ENCODE peak calls at places on chromosomes 13 and 19, in six cellular contexts. P, Q, O, L, B and H are unnamed samples.

GRCh38 chr19:8663920-8664670 is 33.7 kb downstream of the NFILZ start:
- DNase-seq in Q (no peak), O (peak; percentile 34), P (no peak), B (no peak), L (no peak), H (no peak)

GRCh38 chr19:30228726-30229523 is 143.3 kb upstream of the ZNF536 start:
- DNase-seq in B (no peak), O (no peak), Q (no peak), P (no peak), L (no peak), H (peak; percentile 26)

GRCh38 chr13:41224113-41225110 is 30.0 kb upstream of the KBTBD7 start:
- DNase-seq in P (no peak), B (no peak), L (no peak), O (no peak), Q (no peak), H (no peak)

GRCh38 chr13:109500146-109500773 is 286.1 kb downstream of the IRS2 start:
- DNase-seq in O (no peak), Q (no peak), P (no peak), B (no peak), L (no peak), H (no peak)

GRCh38 chr19:11570039-11570462 is 7.4 kb downstream of the ACP5 start:
- DNase-seq in P (no peak), Q (no peak), B (no peak), O (no peak), L (no peak), H (no peak)

GRCh38 chr13:52010890-52011689 is at the start of gene ATP7B:
- DNase-seq in Q (peak; percentile 34), L (no peak), B (no peak), O (no peak), P (no peak), H (peak; percentile 34)

GRCh38 chr19:33403221-33403972 is 29.9 kb downstream of the CEBPG start:
- DNase-seq in B (peak; percentile 49), Q (peak; percentile 45), L (no peak), P (no peak), O (no peak), H (no peak)

GRCh38 chr13:32165791-32166190 is 134.2 kb downstream of the FRY start:
- DNase-seq in O (no peak), P (no peak), Q (no peak), L (no peak), B (no peak), H (no peak)

GRCh38 chr19:51108805-51109146 is 567 bp upstream of the CTU1 start:
- DNase-seq in Q (no peak), O (no peak), B (no peak), L (no peak), P (no peak), H (no peak)

GRCh38 chr19:42115219-42115618 is 17.0 kb downstream of the POU2F2 start:
- DNase-seq in O (no peak), B (no peak), Q (no peak), P (no peak), L (no peak), H (no peak)

GRCh38 chr13:48707405-48707804 is 53.7 kb downstream of the CYSLTR2 start:
- DNase-seq in O (no peak), Q (no peak), B (no peak), L (no peak), P (no peak), H (no peak)

GRCh38 chr19:3046621-3047306 is 15.5 kb downstream of the TLE5 start:
- DNase-seq in P (peak; percentile 39), B (no peak), L (no peak), O (no peak), Q (peak; percentile 39), H (peak; percentile 53)

GRCh38 chr19:6738726-6739389 is 622 bp upstream of the TRIP10 start:
- DNase-seq in P (no peak), L (no peak), Q (peak; percentile 75), O (peak; percentile 32), B (no peak), H (peak; percentile 37)

GRCh38 chr13:40786568-40786996 is 2.8 kb upstream of the SLC25A15 start:
- DNase-seq in L (no peak), B (no peak), O (no peak), Q (no peak), P (no peak), H (no peak)

GRCh38 chr13:44300895-44301638 is 72.6 kb upstream of the SERP2 start:
- DNase-seq in Q (no peak), P (no peak), L (no peak), B (peak; percentile 60), O (no peak), H (peak; percentile 87)

GRCh38 chr19:18514800-18515682 is 6.8 kb downstream of the ELL start:
- DNase-seq in L (no peak), P (peak; percentile 39), O (peak; percentile 33), Q (peak; percentile 80), B (no peak), H (peak; percentile 54)

GRCh38 chr19:46609511-46610412 is 8.6 kb downstream of the CALM3 start:
- DNase-seq in L (no peak), O (peak; percentile 13), Q (peak; percentile 6), B (no peak), P (no peak), H (peak; percentile 72)

GRCh38 chr19:46608581-46609345 is 7.6 kb downstream of the CALM3 start:
- DNase-seq in B (no peak), Q (peak; percentile 7), P (no peak), O (peak; percentile 14), L (no peak), H (no peak)

GRCh38 chr19:46611791-46612190 is 10.7 kb downstream of the CALM3 start:
- DNase-seq in P (no peak), O (no peak), B (no peak), L (no peak), Q (no peak), H (no peak)

GRCh38 chr19:46610413-46610775 is 9.3 kb downstream of the CALM3 start:
- DNase-seq in P (no peak), B (no peak), O (peak; percentile 13), Q (peak; percentile 2), L (no peak), H (peak; percentile 83)

DNA sequence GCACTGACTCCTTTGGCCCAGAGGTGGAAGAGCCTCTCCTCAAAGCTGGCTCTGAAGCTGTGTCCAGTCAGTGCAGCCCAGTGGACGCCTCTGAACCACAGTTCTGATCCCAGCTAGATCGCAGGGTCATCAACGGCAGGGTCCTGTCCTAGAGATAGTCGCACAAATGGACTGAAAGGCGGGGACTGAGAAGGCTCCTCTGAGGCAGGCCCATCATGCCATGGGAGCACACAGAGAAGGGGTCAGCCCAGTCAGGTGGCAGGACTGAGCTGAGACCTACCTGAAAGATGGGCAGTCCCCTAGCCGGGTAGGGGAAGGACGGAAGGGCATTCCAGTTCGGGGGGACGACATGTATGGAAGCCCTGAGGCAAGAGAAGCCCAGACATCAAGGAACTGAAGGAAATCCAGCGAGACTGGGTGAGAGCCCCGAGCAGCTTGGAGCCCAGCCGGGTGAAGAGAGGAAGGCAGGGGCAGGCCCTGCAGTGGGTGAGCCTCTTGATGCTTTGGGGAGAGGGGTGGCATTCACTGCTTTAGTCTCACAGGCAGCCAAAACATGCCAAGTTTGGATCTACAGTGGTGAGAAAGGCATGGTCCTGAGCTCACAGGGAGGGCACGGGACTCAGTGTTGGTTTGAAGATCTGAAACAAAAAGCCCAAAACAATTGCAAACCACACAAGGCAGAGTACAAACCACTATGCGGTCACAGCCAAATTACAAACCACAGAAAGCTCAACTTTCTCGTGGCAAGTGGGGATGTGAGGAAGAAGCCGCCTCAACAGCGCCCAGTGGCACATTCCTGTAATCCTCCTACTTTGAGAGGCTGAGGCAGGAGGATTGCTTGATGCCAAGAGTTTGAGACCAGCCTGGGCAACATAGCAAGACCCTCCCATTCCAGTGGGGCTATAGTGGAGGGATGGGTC is 10.0 kb downstream of the CALM3 start:
- DNase-seq in B (no peak), Q (peak; percentile 15), O (peak; percentile 10), L (no peak), P (no peak), H (peak; percentile 23)
- TF ChIP-seq POLR2A in B (no peak), Q (no peak), O (no peak), L (no peak), P (no peak), H (no peak)

DNA sequence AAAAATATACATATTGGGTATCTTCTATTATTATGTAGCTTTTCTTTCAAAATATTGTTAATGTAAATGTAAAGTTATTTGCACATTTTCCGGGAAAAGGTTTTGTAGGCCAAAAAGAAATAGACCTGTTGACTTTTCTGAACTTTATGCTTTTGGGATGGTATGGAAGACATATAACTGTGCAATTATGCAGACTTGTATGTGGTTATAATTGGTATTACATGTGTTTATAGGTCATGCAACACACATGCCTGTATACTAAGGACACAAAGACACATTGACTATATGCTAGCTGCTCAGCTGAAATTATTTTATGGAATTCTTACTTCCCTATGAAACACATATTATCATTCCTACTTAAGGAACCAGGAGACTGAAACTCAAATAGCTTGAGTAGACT is 2.3 kb upstream of the NBEA start:
- DNase-seq in Q (no peak), L (no peak), B (no peak), O (no peak), P (no peak), H (no peak)
- TF ChIP-seq POLR2A in Q (no peak), L (no peak), B (no peak), O (no peak), P (no peak), H (no peak)

DNA sequence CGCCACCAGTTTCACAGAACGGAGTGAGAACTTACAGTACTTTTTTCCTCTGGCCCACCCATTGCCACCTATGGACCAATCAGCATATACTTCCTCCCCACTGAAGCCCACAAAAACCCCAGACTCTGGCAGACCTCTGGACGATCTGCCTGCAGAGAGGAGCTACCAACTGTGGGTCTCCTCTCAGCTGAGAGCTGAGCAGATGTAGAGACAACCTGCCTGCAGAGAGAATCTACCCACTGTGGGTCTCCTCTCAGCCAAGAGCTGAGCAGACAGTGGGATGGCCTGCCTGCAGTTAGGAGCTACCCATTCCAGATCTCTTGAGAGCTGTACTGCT is 69.7 kb downstream of the PIBF1 start:
- DNase-seq in P (no peak), Q (no peak), O (no peak), B (no peak), L (no peak), H (no peak)
- TF ChIP-seq POLR2A in P (no peak), Q (no peak), O (no peak), B (no peak), L (no peak), H (no peak)

GRCh38 chr19:38684078-38684861 is 36.8 kb downstream of the ACTN4 start:
- DNase-seq in P (no peak), O (no peak), B (no peak), L (no peak), Q (peak; percentile 87), H (peak; percentile 42)

GRCh38 chr19:38685666-38686529 is 38.4 kb downstream of the ACTN4 start:
- DNase-seq in O (no peak), L (no peak), P (no peak), Q (no peak), B (no peak), H (peak; percentile 49)

GRCh38 chr19:38687837-38688378 is 40.5 kb downstream of the ACTN4 start:
- DNase-seq in Q (no peak), P (no peak), L (no peak), O (no peak), B (no peak), H (no peak)

GRCh38 chr19:38684862-38685665 is 37.6 kb downstream of the ACTN4 start:
- DNase-seq in O (no peak), B (no peak), Q (no peak), P (no peak), L (no peak), H (no peak)

DNA sequence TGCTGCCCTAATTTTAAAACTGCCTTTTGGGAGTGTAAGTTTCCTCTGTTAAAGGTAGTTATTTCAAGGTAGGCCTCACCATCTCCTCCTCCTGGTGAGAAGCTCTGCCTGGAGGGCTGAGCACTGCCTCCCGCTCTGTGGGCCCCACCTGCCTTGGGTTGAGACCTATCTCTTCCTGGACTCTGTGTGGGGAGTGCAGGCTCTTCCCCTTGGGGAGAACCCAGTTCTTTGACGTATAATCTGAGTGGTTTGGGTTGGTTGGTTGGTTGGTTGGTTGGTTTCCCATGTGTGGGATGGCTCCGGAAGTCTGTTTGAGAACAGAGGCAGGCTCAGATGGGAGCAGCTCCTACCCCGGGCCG is 39.1 kb downstream of the ACTN4 start:
- DNase-seq in B (no peak), L (no peak), P (no peak), O (no peak), Q (peak; percentile 37), H (no peak)
- TF ChIP-seq POLR2A in B (no peak), L (no peak), P (no peak), O (no peak), Q (no peak), H (no peak)